ENCODE peak calls at places on chromosomes 4 and X, in seven cellular contexts. One of them, this sample, is unnamed.

GRCh38 chr4:13944095-13944501 is 316.6 kb upstream of the BOD1L1 start:
- DNase-seq in IMR-90: no peak
- DNase-seq in uterus: no peak
- DNase-seq in A549: no peak
- DNase-seq in spleen: no peak
- DNase-seq in body of pancreas: no peak
- DNase-seq in heart left ventricle: peak
- DNase-seq in this sample: no peak

GRCh38 chr4:87060957-87061356 is 126.1 kb downstream of the AFF1 start:
- DNase-seq in IMR-90: peak
- DNase-seq in uterus: no peak
- DNase-seq in A549: no peak
- DNase-seq in spleen: no peak
- DNase-seq in body of pancreas: no peak
- DNase-seq in heart left ventricle: no peak
- DNase-seq in this sample: no peak

GRCh38 chr4:20395160-20395773 is 143.6 kb downstream of the SLIT2 start:
- DNase-seq in IMR-90: peak
- DNase-seq in uterus: no peak
- DNase-seq in A549: peak
- DNase-seq in spleen: no peak
- DNase-seq in body of pancreas: peak
- DNase-seq in heart left ventricle: no peak
- DNase-seq in this sample: peak

GRCh38 chr4:96913437-96914075 is 1073.7 kb downstream of the PDHA2 start:
- DNase-seq in IMR-90: no peak
- DNase-seq in uterus: no peak
- DNase-seq in A549: no peak
- DNase-seq in spleen: no peak
- DNase-seq in body of pancreas: no peak
- DNase-seq in heart left ventricle: no peak
- DNase-seq in this sample: peak

GRCh38 chr4:165738571-165738970 is 134.5 kb upstream of the TLL1 start:
- DNase-seq in IMR-90: no peak
- DNase-seq in uterus: no peak
- DNase-seq in A549: no peak
- DNase-seq in spleen: no peak
- DNase-seq in body of pancreas: no peak
- DNase-seq in heart left ventricle: no peak
- DNase-seq in this sample: no peak

GRCh38 chrX:91108761-91109160 is 325.9 kb upstream of the PABPC5 start:
- DNase-seq in IMR-90: no peak
- DNase-seq in uterus: no peak
- DNase-seq in A549: no peak
- DNase-seq in spleen: no peak
- DNase-seq in body of pancreas: no peak
- DNase-seq in heart left ventricle: no peak
- DNase-seq in this sample: no peak

GRCh38 chr4:20194079-20195013 is 57.4 kb upstream of the SLIT2 start:
- DNase-seq in IMR-90: peak
- DNase-seq in uterus: no peak
- DNase-seq in A549: no peak
- DNase-seq in spleen: no peak
- DNase-seq in body of pancreas: no peak
- DNase-seq in heart left ventricle: no peak
- DNase-seq in this sample: no peak

GRCh38 chr4:110837896-110838450 is 215.1 kb upstream of the PITX2 start:
- DNase-seq in IMR-90: no peak
- DNase-seq in uterus: no peak
- DNase-seq in A549: no peak
- DNase-seq in spleen: no peak
- DNase-seq in body of pancreas: no peak
- DNase-seq in heart left ventricle: no peak
- DNase-seq in this sample: no peak

GRCh38 chrX:40331766-40332165 is 234.0 kb upstream of the BCOR start:
- DNase-seq in IMR-90: no peak
- DNase-seq in uterus: no peak
- DNase-seq in A549: no peak
- DNase-seq in spleen: no peak
- DNase-seq in body of pancreas: no peak
- DNase-seq in heart left ventricle: no peak
- DNase-seq in this sample: no peak

GRCh38 chr4:128715616-128716015 is 93.9 kb upstream of the JADE1 start:
- DNase-seq in IMR-90: peak
- DNase-seq in uterus: no peak
- DNase-seq in A549: no peak
- DNase-seq in spleen: no peak
- DNase-seq in body of pancreas: no peak
- DNase-seq in heart left ventricle: no peak
- DNase-seq in this sample: no peak

GRCh38 chr4:5365071-5366008 is 314.1 kb downstream of the STK32B start:
- DNase-seq in IMR-90: peak
- DNase-seq in uterus: no peak
- DNase-seq in A549: peak
- DNase-seq in spleen: no peak
- DNase-seq in body of pancreas: peak
- DNase-seq in heart left ventricle: no peak
- DNase-seq in this sample: no peak

GRCh38 chrX:130637591-130637990 is 235.8 kb downstream of the RBMX2 start:
- DNase-seq in IMR-90: peak
- DNase-seq in uterus: no peak
- DNase-seq in A549: no peak
- DNase-seq in spleen: no peak
- DNase-seq in body of pancreas: no peak
- DNase-seq in heart left ventricle: no peak
- DNase-seq in this sample: no peak

GRCh38 chrX:151505796-151506195 is 57.7 kb upstream of the PASD1 start:
- DNase-seq in IMR-90: no peak
- DNase-seq in uterus: no peak
- DNase-seq in A549: peak
- DNase-seq in spleen: no peak
- DNase-seq in body of pancreas: no peak
- DNase-seq in heart left ventricle: no peak
- DNase-seq in this sample: peak

GRCh38 chrX:11757729-11758399 is at the start of gene MSL3:
- DNase-seq in IMR-90: peak
- DNase-seq in uterus: peak
- DNase-seq in A549: peak
- DNase-seq in spleen: peak
- DNase-seq in body of pancreas: peak
- DNase-seq in heart left ventricle: peak
- DNase-seq in this sample: peak

GRCh38 chr4:173057906-173058305 is 110.7 kb upstream of the GALNT7 start:
- DNase-seq in IMR-90: peak
- DNase-seq in uterus: no peak
- DNase-seq in A549: no peak
- DNase-seq in spleen: no peak
- DNase-seq in body of pancreas: no peak
- DNase-seq in heart left ventricle: no peak
- DNase-seq in this sample: no peak

GRCh38 chrX:139287155-139287924 is 243.2 kb upstream of the F9 start:
- DNase-seq in IMR-90: no peak
- DNase-seq in uterus: no peak
- DNase-seq in A549: no peak
- DNase-seq in spleen: no peak
- DNase-seq in body of pancreas: peak
- DNase-seq in heart left ventricle: no peak
- DNase-seq in this sample: no peak

GRCh38 chr4:93228021-93228420 is 600.5 kb upstream of the ATOH1 start:
- DNase-seq in IMR-90: no peak
- DNase-seq in uterus: no peak
- DNase-seq in A549: no peak
- DNase-seq in spleen: no peak
- DNase-seq in body of pancreas: no peak
- DNase-seq in heart left ventricle: no peak
- DNase-seq in this sample: no peak

GRCh38 chr4:2484993-2485392 is 16.1 kb downstream of the RNF4 start:
- DNase-seq in IMR-90: no peak
- DNase-seq in uterus: peak
- DNase-seq in A549: no peak
- DNase-seq in spleen: peak
- DNase-seq in body of pancreas: peak
- DNase-seq in heart left ventricle: peak
- DNase-seq in this sample: peak

GRCh38 chr4:170190265-170190664 is 100.5 kb upstream of the AADAT start:
- DNase-seq in IMR-90: no peak
- DNase-seq in uterus: no peak
- DNase-seq in A549: no peak
- DNase-seq in spleen: no peak
- DNase-seq in body of pancreas: no peak
- DNase-seq in heart left ventricle: no peak
- DNase-seq in this sample: no peak

GRCh38 chr4:6196324-6196723 is 4.0 kb downstream of the JAKMIP1 start:
- DNase-seq in IMR-90: no peak
- DNase-seq in uterus: no peak
- DNase-seq in A549: no peak
- DNase-seq in spleen: peak
- DNase-seq in body of pancreas: no peak
- DNase-seq in heart left ventricle: no peak
- DNase-seq in this sample: no peak

DNA sequence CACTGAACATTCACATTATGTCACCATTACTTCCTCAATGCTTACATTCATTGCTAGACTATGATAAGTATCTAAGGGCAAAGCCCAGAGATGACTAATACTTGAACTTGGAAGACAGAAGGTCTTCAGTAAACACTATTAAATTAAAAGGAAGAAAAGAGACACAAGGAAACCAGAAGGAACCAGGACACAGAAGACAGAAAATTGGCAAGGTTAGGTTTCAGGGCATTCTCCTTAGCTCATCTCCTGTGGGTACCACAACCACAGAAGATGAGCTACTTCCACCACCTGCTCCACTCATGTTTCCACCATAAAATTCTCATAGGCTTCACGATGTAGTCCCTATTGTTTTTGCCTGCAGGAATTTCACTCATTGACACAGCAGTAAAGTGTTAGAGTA is 64.9 kb downstream of the NLGN4X start:
- DNase-seq in IMR-90: no peak
- DNase-seq in uterus: no peak
- DNase-seq in A549: no peak
- DNase-seq in spleen: no peak
- DNase-seq in body of pancreas: no peak
- DNase-seq in heart left ventricle: no peak
- DNase-seq in this sample: no peak
- TF ChIP-seq POLR2A in IMR-90: no peak
- TF ChIP-seq POLR2A in uterus: no peak
- TF ChIP-seq POLR2A in A549: no peak
- TF ChIP-seq POLR2A in spleen: no peak
- TF ChIP-seq POLR2A in body of pancreas: no peak
- TF ChIP-seq POLR2A in heart left ventricle: no peak
- TF ChIP-seq POLR2A in this sample: no peak

DNA sequence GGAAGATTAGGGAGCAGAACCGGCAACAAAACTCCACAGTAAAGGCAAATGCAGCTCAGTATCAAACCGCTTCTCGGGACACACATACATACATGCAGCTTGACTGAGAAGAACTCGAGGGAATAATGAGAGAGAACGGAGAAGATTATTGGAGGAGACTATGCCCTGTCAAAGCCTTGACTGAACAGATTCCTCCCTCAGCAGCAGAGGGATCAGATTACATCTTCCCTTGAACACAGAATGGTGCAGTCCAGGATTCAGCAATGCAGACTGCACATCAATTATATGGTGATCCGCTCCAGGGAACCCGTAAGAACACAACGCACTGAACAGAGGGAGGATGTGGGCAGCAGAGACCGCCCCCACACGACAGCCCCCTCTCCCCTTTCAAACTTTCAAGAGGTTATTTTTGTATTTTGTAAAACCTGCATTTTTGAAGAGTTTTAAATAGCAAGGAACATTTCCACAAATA is 183.2 kb downstream of the FBXW7 start:
- DNase-seq in IMR-90: peak
- DNase-seq in uterus: peak
- DNase-seq in A549: peak
- DNase-seq in spleen: peak
- DNase-seq in body of pancreas: peak
- DNase-seq in heart left ventricle: peak
- DNase-seq in this sample: no peak
- TF ChIP-seq POLR2A in IMR-90: peak
- TF ChIP-seq POLR2A in uterus: peak
- TF ChIP-seq POLR2A in A549: no peak
- TF ChIP-seq POLR2A in spleen: peak
- TF ChIP-seq POLR2A in body of pancreas: peak
- TF ChIP-seq POLR2A in heart left ventricle: peak
- TF ChIP-seq POLR2A in this sample: no peak

DNA sequence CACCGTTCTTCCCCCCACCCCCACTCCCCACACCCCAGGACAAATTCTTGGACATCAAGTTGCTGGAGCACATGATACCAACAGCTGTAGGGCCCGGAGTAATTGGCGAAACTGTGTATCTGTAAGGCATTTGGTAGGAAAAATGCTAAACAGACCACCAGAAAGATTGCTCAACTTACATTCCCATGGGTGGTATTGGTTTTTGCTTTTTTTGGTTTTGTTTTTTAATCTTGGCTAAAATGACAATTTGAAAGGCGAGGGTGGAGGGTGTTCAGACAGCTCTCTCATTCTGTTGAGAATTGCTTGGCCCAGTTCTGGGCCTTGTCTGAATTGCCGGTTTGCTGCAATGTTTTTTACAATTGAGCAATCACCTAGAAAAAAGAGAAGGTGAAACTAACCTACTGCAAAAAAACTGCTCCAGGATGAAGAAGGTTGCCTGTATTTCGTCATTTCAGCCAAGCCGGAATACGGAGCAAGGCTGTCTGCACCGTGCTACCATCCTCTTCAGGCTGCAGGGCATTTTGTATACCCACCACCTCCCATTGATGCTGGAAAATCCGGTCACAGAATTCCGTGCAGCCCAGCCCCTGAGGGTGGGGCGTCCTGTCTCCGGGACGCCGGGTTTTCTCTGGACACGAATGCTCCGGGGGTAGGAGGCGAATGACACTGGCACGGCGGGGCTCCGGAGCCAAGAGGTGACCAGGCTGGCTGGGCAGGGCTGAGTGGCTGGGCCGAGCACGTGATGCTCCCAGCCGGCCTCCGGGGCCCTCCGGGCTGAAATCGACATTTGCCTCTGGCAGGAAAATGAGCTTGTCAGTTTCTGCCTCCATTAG is at the start of gene CLCN4:
- DNase-seq in IMR-90: no peak
- DNase-seq in uterus: peak
- DNase-seq in A549: peak
- DNase-seq in spleen: peak
- DNase-seq in body of pancreas: peak
- DNase-seq in heart left ventricle: peak
- DNase-seq in this sample: peak
- TF ChIP-seq POLR2A in IMR-90: no peak
- TF ChIP-seq POLR2A in uterus: no peak
- TF ChIP-seq POLR2A in A549: no peak
- TF ChIP-seq POLR2A in spleen: no peak
- TF ChIP-seq POLR2A in body of pancreas: peak
- TF ChIP-seq POLR2A in heart left ventricle: no peak
- TF ChIP-seq POLR2A in this sample: peak

DNA sequence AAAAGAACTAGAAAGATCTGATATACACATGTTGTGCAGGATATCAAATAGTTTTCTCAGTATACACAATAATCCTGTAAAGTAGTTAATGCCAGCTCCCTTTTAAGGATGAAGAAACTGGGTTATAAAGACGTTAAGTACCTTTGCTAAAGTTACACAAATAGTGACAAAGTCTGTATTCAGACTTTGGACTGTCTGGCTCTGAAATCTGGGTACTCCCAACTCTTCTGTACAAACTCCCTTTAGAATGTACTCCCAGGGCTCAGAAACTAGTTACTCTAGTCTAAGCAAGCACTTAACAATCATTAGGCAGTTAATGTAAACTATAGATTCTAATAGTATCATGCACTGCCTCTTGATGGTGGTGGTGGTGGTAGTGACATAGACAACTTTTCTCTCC is 7.2 kb downstream of the GPRASP3 start:
- DNase-seq in IMR-90: no peak
- DNase-seq in uterus: no peak
- DNase-seq in A549: no peak
- DNase-seq in spleen: no peak
- DNase-seq in body of pancreas: no peak
- DNase-seq in heart left ventricle: no peak
- DNase-seq in this sample: no peak
- TF ChIP-seq POLR2A in IMR-90: no peak
- TF ChIP-seq POLR2A in uterus: no peak
- TF ChIP-seq POLR2A in A549: no peak
- TF ChIP-seq POLR2A in spleen: no peak
- TF ChIP-seq POLR2A in body of pancreas: no peak
- TF ChIP-seq POLR2A in heart left ventricle: no peak
- TF ChIP-seq POLR2A in this sample: no peak